ENCODE peak calls at places on chromosomes 3 and 15, in six cellular contexts. W, Z, B, O, E and V are unnamed samples.

GRCh38 chr3:189534546-189534945 is 96.6 kb upstream of the TP63 start:
- DNase-seq in W (no peak), Z (no peak), B (no peak), O (no peak), E (no peak), V (no peak)

GRCh38 chr3:73143821-73144237 is 82.4 kb downstream of the EBLN2 start:
- DNase-seq in W (no peak), Z (no peak), B (no peak), O (no peak), E (no peak), V (no peak)

GRCh38 chr15:49288411-49288810 is 118.4 kb downstream of the GALK2 start:
- DNase-seq in W (no peak), Z (no peak), B (no peak), O (no peak), E (no peak), V (no peak)

GRCh38 chr3:133894334-133895207 is 1.1 kb downstream of the RAB6B start:
- DNase-seq in W (no peak), Z (no peak), B (no peak), O (no peak), E (no peak), V (no peak)

GRCh38 chr3:87206070-87206469 is 21.0 kb upstream of the CHMP2B start:
- DNase-seq in W (no peak), Z (no peak), B (peak; percentile 98), O (no peak), E (no peak), V (no peak)

GRCh38 chr15:77418341-77419049 is 1.4 kb downstream of the PEAK1 start:
- DNase-seq in W (no peak), Z (no peak), B (peak; percentile 72), O (no peak), E (no peak), V (no peak)

GRCh38 chr3:197464794-197465193 is 91.0 kb downstream of the BDH1 start:
- DNase-seq in W (no peak), Z (no peak), B (no peak), O (no peak), E (peak; percentile 6), V (no peak)

GRCh38 chr3:117553461-117553860 is 843.9 kb downstream of the TUSC7 start:
- DNase-seq in W (no peak), Z (no peak), B (peak; percentile 25), O (no peak), E (no peak), V (no peak)

GRCh38 chr3:45026957-45027356 is 854 bp downstream of the CLEC3B start:
- DNase-seq in W (peak; percentile 48), Z (no peak), B (no peak), O (no peak), E (no peak), V (peak; percentile 88)

GRCh38 chr3:76941376-76941775 is 98.5 kb upstream of the ROBO2 start:
- DNase-seq in W (no peak), Z (no peak), B (no peak), O (no peak), E (no peak), V (no peak)

GRCh38 chr15:22839046-22839705 is 710 bp downstream of the NIPA2 start:
- DNase-seq in W (no peak), Z (no peak), B (no peak), O (no peak), E (no peak), V (no peak)

GRCh38 chr3:71575433-71575832 is 8.1 kb downstream of the FOXP1 start:
- DNase-seq in W (no peak), Z (no peak), B (no peak), O (no peak), E (no peak), V (no peak)

GRCh38 chr3:108106031-108106430 is 15.2 kb upstream of the CD47 start:
- DNase-seq in W (no peak), Z (no peak), B (peak; percentile 86), O (no peak), E (no peak), V (no peak)

GRCh38 chr15:92109485-92109884 is 256.0 kb downstream of the SLCO3A1 start:
- DNase-seq in W (no peak), Z (no peak), B (no peak), O (no peak), E (no peak), V (no peak)

GRCh38 chr15:47652213-47652852 is 65.0 kb upstream of the SEMA6D start:
- DNase-seq in W (no peak), Z (no peak), B (no peak), O (no peak), E (no peak), V (no peak)

GRCh38 chr3:105353485-105354161 is 13.1 kb upstream of the ALCAM start:
- DNase-seq in W (no peak), Z (no peak), B (peak; percentile 94), O (no peak), E (peak; percentile 73), V (peak; percentile 20)

GRCh38 chr3:159077860-159078259 is 276.0 kb downstream of the MFSD1 start:
- DNase-seq in W (no peak), Z (no peak), B (peak; percentile 94), O (no peak), E (no peak), V (no peak)

GRCh38 chr3:128318275-128318920 is 148.3 kb downstream of the DNAJB8 start:
- DNase-seq in W (no peak), Z (peak; percentile 15), B (no peak), O (peak; percentile 13), E (no peak), V (no peak)

GRCh38 chr15:27767918-27768640 is 331.0 kb downstream of the OCA2 start:
- DNase-seq in W (no peak), Z (no peak), B (no peak), O (no peak), E (no peak), V (no peak)

GRCh38 chr15:73593278-73594074 is 39.7 kb downstream of the NPTN start:
- DNase-seq in W (no peak), Z (no peak), B (peak; percentile 12), O (no peak), E (no peak), V (no peak)

GRCh38 chr3:15634671-15635661 is 33.4 kb downstream of the BTD start:
- DNase-seq in W (no peak), Z (no peak), B (no peak), O (peak; percentile 57), E (no peak), V (no peak)

DNA sequence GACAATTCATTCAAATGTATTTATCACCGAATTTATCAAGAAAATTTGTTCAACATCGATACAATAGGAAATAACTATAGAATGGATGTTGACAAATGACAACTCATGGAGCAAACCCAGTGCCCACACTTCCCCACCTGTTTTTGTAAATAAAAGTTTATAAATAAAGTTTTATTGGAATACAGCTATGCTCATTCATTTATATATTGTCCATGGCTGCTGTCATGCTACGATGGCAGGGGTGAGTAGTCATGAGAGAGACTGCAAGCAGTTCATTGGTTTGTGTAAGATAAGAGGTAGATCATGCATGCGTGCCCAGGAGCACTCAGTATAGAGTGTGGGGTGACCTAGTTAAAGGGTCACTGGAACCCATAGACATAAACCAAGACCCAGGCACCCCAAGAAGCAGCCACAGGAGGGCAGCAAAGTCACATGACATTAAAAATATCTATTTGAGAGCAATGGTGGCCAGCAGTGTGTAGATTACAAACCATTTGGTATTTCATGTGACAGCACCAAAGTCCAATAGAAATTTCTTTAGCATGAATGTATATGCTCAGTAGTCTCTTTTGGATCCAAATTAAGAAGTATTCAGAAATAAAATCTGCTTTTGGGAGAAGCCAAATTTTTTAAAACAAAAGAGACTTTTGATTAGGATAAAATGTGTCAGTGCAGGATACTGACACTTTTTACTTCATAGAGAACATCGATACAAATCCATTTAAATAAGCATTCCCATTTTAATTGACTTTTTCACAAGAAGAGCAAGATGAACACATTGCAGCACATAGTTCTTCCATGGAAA is 794.8 kb downstream of the MCTP2 start:
- DNase-seq in W (peak; percentile 39), Z (peak; percentile 64), B (peak; percentile 69), O (peak; percentile 43), E (no peak), V (peak; percentile 29)
- TF ChIP-seq CTCF in W (no peak), Z (peak; percentile 15), B (peak; percentile 75), O (no peak), E (peak; percentile 14), V (peak; percentile 66)

DNA sequence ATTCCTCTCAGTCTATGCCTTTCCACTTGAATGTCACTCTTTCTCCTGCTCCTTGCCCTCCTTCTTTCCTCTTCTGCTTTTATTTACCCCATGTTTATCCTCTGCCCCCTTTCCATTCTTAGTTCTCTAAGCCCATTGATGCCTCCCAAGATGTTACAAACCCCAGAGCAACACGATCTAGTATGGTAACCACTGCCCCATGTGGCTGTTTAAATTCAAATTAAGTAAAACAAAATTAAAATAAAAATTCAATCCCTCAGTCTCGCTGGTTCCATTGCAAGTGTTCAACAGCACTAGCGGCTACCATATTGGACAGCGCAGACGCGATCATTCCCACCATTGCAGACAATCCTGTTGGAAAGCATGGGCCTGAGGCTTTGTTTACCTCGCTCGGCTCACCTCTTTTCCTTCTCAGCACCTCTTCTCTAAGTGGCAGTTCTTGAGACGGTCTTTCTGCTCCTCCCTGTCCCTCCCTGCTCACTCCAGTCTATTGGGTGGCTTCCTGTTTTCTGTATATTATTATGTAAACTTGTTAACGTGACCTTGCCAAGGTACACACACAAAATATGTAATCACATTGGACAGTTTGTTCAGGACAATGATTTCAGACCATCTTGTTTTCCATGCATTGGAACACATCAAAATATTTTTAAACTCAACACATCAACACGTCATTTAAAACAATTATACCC is 21.8 kb upstream of the CA12 start:
- DNase-seq in W (no peak), Z (no peak), B (peak; percentile 7), O (no peak), E (no peak), V (no peak)
- H3K4me1 ChIP-seq in W (no peaks in the 10 kb centered on the region), Z (peaks cover 7% of the 10 kb centered on the region), B (peaks cover 3% of the 10 kb centered on the region), O (no peaks in the 10 kb centered on the region), E (peaks cover 14% of the 10 kb centered on the region), V (no peaks in the 10 kb centered on the region)

GRCh38 chr3:112086018-112086854 is at the start of gene C3orf52:
- DNase-seq in W (peak; percentile 93), Z (peak; percentile 94), B (peak; percentile 91), O (peak; percentile 61), E (peak; percentile 89), V (peak; percentile 85)
- TF ChIP-seq CTCF in W (no peak), Z (no peak), B (no peak), O (no peak), E (no peak), V (no peak)

GRCh38 chr3:31536417-31536991 is 3.8 kb downstream of the STT3B start:
- DNase-seq in W (no peak), Z (no peak), B (no peak), O (no peak), E (no peak), V (no peak)
- H3K4me1 ChIP-seq in W (peaks cover 9% of the 10 kb centered on the region), Z (peaks cover 72% of the 10 kb centered on the region), B (peaks cover 45% of the 10 kb centered on the region), O (peaks cover 4% of the 10 kb centered on the region), E (peaks cover 67% of the 10 kb centered on the region), V (peaks cover 85% of the 10 kb centered on the region)

GRCh38 chr3:55405436-55405835 is 81.7 kb downstream of the WNT5A start:
- DNase-seq in W (no peak), Z (no peak), B (peak; percentile 39), O (no peak), E (no peak), V (no peak)
- TF ChIP-seq CTCF in W (no peak), Z (no peak), B (peak; percentile 42), O (no peak), E (no peak), V (peak; percentile 27)